ENCODE peak calls at places on chromosomes 13 and 19, in ten cellular contexts. P is fibroblast of pulmonary artery; U is mucosa of gallbladder; N is choroid plexus epithelial cell; Y is fibroblast of mammary gland; Q is stimulated activated naive CD8-positive, alpha-beta T cell treated with anti-CD3 and anti-CD28 coated beads, Interleukin-15, Interleukin-2, amounts not matched to agents 100 U/mL and 50 U/mL, for 24 hours; T is cardiac fibroblast; X is sciatic nerve; V is heart left ventricle; B is activated CD4-positive, alpha-beta T cell treated with anti-CD3 and anti-CD28 coated beads for 1 hour. K is an unnamed sample.

GRCh38 chr13:45518525-45519235 is 53.9 kb downstream of the COG3 start:
- DNase-seq in Y (peak; percentile 71), P (peak; percentile 57), Q (no peak), V (no peak), X (no peak), U (no peak), B (no peak), N (peak; percentile 61), T (peak; percentile 29), K (no peak)

GRCh38 chr13:39463611-39464010 is 139.4 kb downstream of the LHFPL6 start:
- DNase-seq in V (no peak), T (no peak), N (no peak), X (no peak), P (no peak), Y (no peak), U (no peak), B (no peak), Q (no peak), K (no peak)

GRCh38 chr19:29421186-29421525 is 104.6 kb upstream of the VSTM2B start:
- DNase-seq in Y (no peak), T (no peak), Q (no peak), N (no peak), B (no peak), P (no peak), X (no peak), U (no peak), V (no peak), K (no peak)

GRCh38 chr13:90594694-90595093 is 752.8 kb upstream of the MIR17HG start:
- DNase-seq in Q (no peak), P (peak; percentile 83), N (peak; percentile 71), Y (peak; percentile 79), T (peak; percentile 51), U (no peak), X (no peak), B (no peak), V (no peak), K (no peak)

GRCh38 chr19:4338441-4339350 is at the start of gene STAP2:
- DNase-seq in Q (peak; percentile 64), V (no peak), N (peak; percentile 33), P (no peak), Y (no peak), X (no peak), B (no peak), U (peak; percentile 58), T (no peak), K (no peak)

GRCh38 chr13:67238861-67239260 is 8.7 kb upstream of the PCDH9 start:
- DNase-seq in P (no peak), Q (no peak), U (no peak), B (no peak), T (no peak), V (no peak), N (no peak), X (no peak), Y (no peak), K (no peak)

GRCh38 chr13:95258619-95259194 is 42.5 kb downstream of the ABCC4 start:
- DNase-seq in P (no peak), N (no peak), T (no peak), U (peak; percentile 69), X (no peak), V (no peak), B (no peak), Q (no peak), Y (no peak), K (no peak)

GRCh38 chr19:11964858-11965645 is at the start of gene ZNF763:
- DNase-seq in Y (peak; percentile 63), P (peak; percentile 81), V (peak; percentile 94), X (peak; percentile 95), B (peak; percentile 76), T (peak; percentile 87), U (peak; percentile 97), Q (peak; percentile 91), N (peak; percentile 86), K (peak; percentile 89)

GRCh38 chr13:99813346-99814095 is 158.0 kb downstream of the ZIC5 start:
- DNase-seq in U (peak; percentile 21), B (no peak), T (no peak), V (no peak), Q (no peak), X (no peak), N (no peak), Y (no peak), P (no peak), K (no peak)

GRCh38 chr13:113562866-113563265 is 21.7 kb upstream of the TFDP1 start:
- DNase-seq in V (no peak), X (no peak), P (no peak), B (no peak), Y (no peak), N (no peak), Q (no peak), U (no peak), T (no peak), K (no peak)

GRCh38 chr13:21061077-21061945 is at the start of gene LATS2:
- DNase-seq in P (peak; percentile 96), X (peak; percentile 99), V (peak; percentile 98), Y (peak; percentile 90), U (peak; percentile 97), N (peak; percentile 97), T (peak; percentile 98), Q (peak; percentile 75), B (peak; percentile 39), K (peak; percentile 71)

GRCh38 chr13:65854431-65854830 is 1375.7 kb downstream of the PCDH9 start:
- DNase-seq in U (no peak), Q (no peak), T (no peak), B (no peak), V (no peak), X (no peak), N (no peak), P (no peak), Y (no peak), K (no peak)

GRCh38 chr19:45098521-45099464 is 5.8 kb downstream of the PPP1R37 start:
- DNase-seq in N (peak; percentile 70), X (no peak), P (peak; percentile 72), V (peak; percentile 37), U (peak; percentile 76), B (no peak), Y (peak; percentile 48), Q (no peak), T (peak; percentile 71), K (peak; percentile 32)

GRCh38 chr19:23946569-23946968 is 31.9 kb downstream of the ZNF726 start:
- DNase-seq in X (no peak), P (peak; percentile 3), Y (no peak), B (no peak), V (no peak), T (no peak), N (peak; percentile 31), U (no peak), Q (no peak), K (no peak)

GRCh38 chr13:107590556-107590955 is 624.8 kb downstream of the LIG4 start:
- DNase-seq in Q (no peak), N (peak; percentile 41), U (no peak), B (no peak), X (no peak), T (no peak), V (no peak), Y (no peak), P (no peak), K (no peak)

GRCh38 chr19:15846923-15847322 is 31.5 kb upstream of the OR10H1 start:
- DNase-seq in Q (no peak), Y (no peak), T (no peak), N (no peak), V (no peak), U (no peak), X (no peak), B (no peak), P (no peak), K (no peak)

GRCh38 chr19:46634656-46635218 is 1.3 kb downstream of the GNG8 start:
- DNase-seq in U (no peak), B (no peak), X (no peak), N (no peak), Y (no peak), T (no peak), Q (no peak), V (no peak), P (no peak), K (no peak)

GRCh38 chr19:45163751-45164150 is 3.0 kb upstream of the NKPD1 start:
- DNase-seq in P (no peak), Y (no peak), X (no peak), V (no peak), N (no peak), B (no peak), T (no peak), Q (no peak), U (no peak), K (no peak)

GRCh38 chr13:50484472-50485113 is 358.9 kb downstream of the DLEU7 start:
- DNase-seq in U (no peak), Q (no peak), N (no peak), X (no peak), P (no peak), T (no peak), B (no peak), Y (no peak), V (no peak), K (no peak)

GRCh38 chr13:109836629-109837607 is 50.5 kb upstream of the IRS2 start:
- DNase-seq in T (no peak), V (no peak), B (no peak), P (no peak), X (no peak), Y (no peak), N (no peak), Q (no peak), U (peak; percentile 80), K (no peak)

GRCh38 chr13:71244181-71244580 is 622.8 kb downstream of the DACH1 start:
- DNase-seq in U (no peak), Y (no peak), Q (no peak), T (no peak), V (no peak), X (no peak), P (no peak), N (no peak), B (no peak), K (no peak)

K was measured in caudate nucleus.